ENCODE peak calls at places on chromosome 7, in seven cellular contexts. One of them, this sample, is unnamed.

GRCh38 chr7:55177589-55178261 is 158.9 kb downstream of the EGFR start:
- DNase-seq in adrenal gland: no peak
- DNase-seq in effector memory CD4-positive, alpha-beta T cell: no peak
- DNase-seq in pancreas: peak; percentile 13
- DNase-seq in psoas muscle: no peak
- DNase-seq in CD4-positive, alpha-beta T cell: no peak
- DNase-seq in iPS DF 6.9: no peak
- DNase-seq in this sample: no peak

GRCh38 chr7:40828686-40829085 is 693.9 kb downstream of the SUGCT start:
- DNase-seq in adrenal gland: no peak
- DNase-seq in iPS DF 6.9: no peak
- DNase-seq in effector memory CD4-positive, alpha-beta T cell: no peak
- DNase-seq in CD4-positive, alpha-beta T cell: no peak
- DNase-seq in pancreas: no peak
- DNase-seq in psoas muscle: no peak
- DNase-seq in this sample: no peak

GRCh38 chr7:20559883-20560282 is 55.6 kb upstream of the ABCB5 start:
- DNase-seq in effector memory CD4-positive, alpha-beta T cell: no peak
- DNase-seq in CD4-positive, alpha-beta T cell: no peak
- DNase-seq in psoas muscle: no peak
- DNase-seq in adrenal gland: no peak
- DNase-seq in pancreas: no peak
- DNase-seq in iPS DF 6.9: no peak
- DNase-seq in this sample: no peak

GRCh38 chr7:1531979-1532455 is 1.5 kb downstream of the MAFK start:
- DNase-seq in iPS DF 6.9: no peak
- DNase-seq in CD4-positive, alpha-beta T cell: no peak
- DNase-seq in adrenal gland: peak; percentile 60
- DNase-seq in pancreas: peak; percentile 61
- DNase-seq in effector memory CD4-positive, alpha-beta T cell: no peak
- DNase-seq in psoas muscle: no peak
- DNase-seq in this sample: no peak

GRCh38 chr7:141053626-141054025 is 20.2 kb upstream of the TMEM178B start:
- DNase-seq in effector memory CD4-positive, alpha-beta T cell: peak; percentile 52
- DNase-seq in psoas muscle: no peak
- DNase-seq in pancreas: no peak
- DNase-seq in iPS DF 6.9: no peak
- DNase-seq in CD4-positive, alpha-beta T cell: peak; percentile 41
- DNase-seq in adrenal gland: no peak
- DNase-seq in this sample: no peak

GRCh38 chr7:138243430-138243829 is 167.2 kb downstream of the AKR1D1 start:
- DNase-seq in psoas muscle: no peak
- DNase-seq in adrenal gland: no peak
- DNase-seq in iPS DF 6.9: peak; percentile 97
- DNase-seq in effector memory CD4-positive, alpha-beta T cell: no peak
- DNase-seq in pancreas: peak; percentile 86
- DNase-seq in CD4-positive, alpha-beta T cell: no peak
- DNase-seq in this sample: no peak

GRCh38 chr7:158549176-158549833 is 38.3 kb downstream of the PTPRN2 start:
- DNase-seq in effector memory CD4-positive, alpha-beta T cell: no peak
- DNase-seq in adrenal gland: no peak
- DNase-seq in pancreas: no peak
- DNase-seq in CD4-positive, alpha-beta T cell: no peak
- DNase-seq in psoas muscle: peak; percentile 31
- DNase-seq in iPS DF 6.9: no peak
- DNase-seq in this sample: no peak

GRCh38 chr7:34452363-34452762 is 205.7 kb upstream of the NPSR1 start:
- DNase-seq in iPS DF 6.9: no peak
- DNase-seq in pancreas: no peak
- DNase-seq in CD4-positive, alpha-beta T cell: no peak
- DNase-seq in effector memory CD4-positive, alpha-beta T cell: no peak
- DNase-seq in adrenal gland: no peak
- DNase-seq in psoas muscle: no peak
- DNase-seq in this sample: no peak

GRCh38 chr7:150751702-150752101 is 14.5 kb downstream of the GIMAP5 start:
- DNase-seq in adrenal gland: no peak
- DNase-seq in pancreas: no peak
- DNase-seq in iPS DF 6.9: no peak
- DNase-seq in effector memory CD4-positive, alpha-beta T cell: no peak
- DNase-seq in psoas muscle: no peak
- DNase-seq in CD4-positive, alpha-beta T cell: no peak
- DNase-seq in this sample: no peak

GRCh38 chr7:29797112-29797944 is 9.0 kb upstream of the WIPF3 start:
- DNase-seq in adrenal gland: no peak
- DNase-seq in psoas muscle: no peak
- DNase-seq in iPS DF 6.9: no peak
- DNase-seq in pancreas: no peak
- DNase-seq in CD4-positive, alpha-beta T cell: no peak
- DNase-seq in effector memory CD4-positive, alpha-beta T cell: no peak
- DNase-seq in this sample: no peak

GRCh38 chr7:39271386-39271785 is 293.7 kb downstream of the POU6F2 start:
- DNase-seq in psoas muscle: peak; percentile 14
- DNase-seq in CD4-positive, alpha-beta T cell: no peak
- DNase-seq in adrenal gland: peak; percentile 29
- DNase-seq in iPS DF 6.9: no peak
- DNase-seq in pancreas: peak; percentile 28
- DNase-seq in effector memory CD4-positive, alpha-beta T cell: no peak
- DNase-seq in this sample: peak; percentile 19

GRCh38 chr7:101179117-101179779 is 845 bp downstream of the NAT16 start:
- DNase-seq in CD4-positive, alpha-beta T cell: no peak
- DNase-seq in psoas muscle: no peak
- DNase-seq in effector memory CD4-positive, alpha-beta T cell: no peak
- DNase-seq in pancreas: no peak
- DNase-seq in adrenal gland: no peak
- DNase-seq in iPS DF 6.9: no peak
- DNase-seq in this sample: no peak

GRCh38 chr7:66296555-66296954 is 91.4 kb downstream of the TPST1 start:
- DNase-seq in effector memory CD4-positive, alpha-beta T cell: no peak
- DNase-seq in pancreas: no peak
- DNase-seq in iPS DF 6.9: no peak
- DNase-seq in adrenal gland: no peak
- DNase-seq in psoas muscle: no peak
- DNase-seq in CD4-positive, alpha-beta T cell: no peak
- DNase-seq in this sample: no peak

GRCh38 chr7:39567294-39567693 is 1.1 kb downstream of the YAE1 start:
- DNase-seq in iPS DF 6.9: no peak
- DNase-seq in effector memory CD4-positive, alpha-beta T cell: no peak
- DNase-seq in adrenal gland: no peak
- DNase-seq in psoas muscle: no peak
- DNase-seq in CD4-positive, alpha-beta T cell: no peak
- DNase-seq in pancreas: no peak
- DNase-seq in this sample: no peak

GRCh38 chr7:135763261-135763660 is 14.6 kb upstream of the FAM180A start:
- DNase-seq in CD4-positive, alpha-beta T cell: no peak
- DNase-seq in iPS DF 6.9: no peak
- DNase-seq in pancreas: no peak
- DNase-seq in adrenal gland: no peak
- DNase-seq in effector memory CD4-positive, alpha-beta T cell: no peak
- DNase-seq in psoas muscle: no peak
- DNase-seq in this sample: no peak

GRCh38 chr7:20778063-20778721 is 8.5 kb downstream of the SP8 start:
- DNase-seq in effector memory CD4-positive, alpha-beta T cell: no peak
- DNase-seq in psoas muscle: peak; percentile 16
- DNase-seq in adrenal gland: no peak
- DNase-seq in pancreas: no peak
- DNase-seq in CD4-positive, alpha-beta T cell: no peak
- DNase-seq in iPS DF 6.9: no peak
- DNase-seq in this sample: no peak

GRCh38 chr7:127884066-127884559 is 147.1 kb downstream of the LRRC4 start:
- DNase-seq in iPS DF 6.9: no peak
- DNase-seq in effector memory CD4-positive, alpha-beta T cell: no peak
- DNase-seq in adrenal gland: no peak
- DNase-seq in pancreas: no peak
- DNase-seq in CD4-positive, alpha-beta T cell: no peak
- DNase-seq in psoas muscle: no peak
- DNase-seq in this sample: no peak

GRCh38 chr7:101942603-101943210 is 125.3 kb downstream of the CUX1 start:
- DNase-seq in iPS DF 6.9: no peak
- DNase-seq in effector memory CD4-positive, alpha-beta T cell: no peak
- DNase-seq in CD4-positive, alpha-beta T cell: no peak
- DNase-seq in adrenal gland: no peak
- DNase-seq in pancreas: no peak
- DNase-seq in psoas muscle: no peak
- DNase-seq in this sample: no peak

GRCh38 chr7:136386876-136387275 is 409.7 kb upstream of the MTPN start:
- DNase-seq in psoas muscle: no peak
- DNase-seq in pancreas: no peak
- DNase-seq in adrenal gland: no peak
- DNase-seq in iPS DF 6.9: no peak
- DNase-seq in effector memory CD4-positive, alpha-beta T cell: no peak
- DNase-seq in CD4-positive, alpha-beta T cell: no peak
- DNase-seq in this sample: no peak

DNA sequence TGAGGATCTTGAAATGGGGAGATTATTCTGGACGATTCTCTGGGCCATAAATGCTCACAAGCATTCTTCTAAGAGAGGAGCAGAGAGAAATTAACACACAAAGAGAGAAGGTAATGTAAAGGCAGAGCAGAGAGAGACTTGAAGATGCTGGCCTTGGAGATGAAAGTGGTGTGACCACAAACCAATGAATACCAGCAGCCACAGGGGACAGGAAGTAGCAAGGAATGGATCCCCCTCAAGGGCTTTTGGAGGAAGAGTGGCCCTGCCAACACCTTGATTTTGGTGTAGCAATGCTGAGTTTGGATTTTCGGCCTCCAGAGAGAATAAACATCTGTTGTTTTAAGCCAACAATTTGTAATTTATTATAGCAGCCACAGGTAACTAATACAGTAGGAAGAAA is 1155.6 kb downstream of the TYW1 start:
- DNase-seq in pancreas: no peak
- DNase-seq in CD4-positive, alpha-beta T cell: no peak
- DNase-seq in psoas muscle: no peak
- DNase-seq in iPS DF 6.9: no peak
- DNase-seq in effector memory CD4-positive, alpha-beta T cell: no peak
- DNase-seq in adrenal gland: no peak
- DNase-seq in this sample: no peak
- H3K9me3 ChIP-seq in pancreas: no peaks in the 10 kb centered on the region
- H3K9me3 ChIP-seq in CD4-positive, alpha-beta T cell: peaks cover 7% of the 10 kb centered on the region
- H3K9me3 ChIP-seq in psoas muscle: no peaks in the 10 kb centered on the region
- H3K9me3 ChIP-seq in iPS DF 6.9: peaks cover 6% of the 10 kb centered on the region
- H3K9me3 ChIP-seq in effector memory CD4-positive, alpha-beta T cell: no peaks in the 10 kb centered on the region
- H3K9me3 ChIP-seq in adrenal gland: no peaks in the 10 kb centered on the region
- H3K9me3 ChIP-seq in this sample: no peaks in the 10 kb centered on the region

GRCh38 chr7:23002698-23003097 is 11.2 kb downstream of the HYCC1 start:
- DNase-seq in adrenal gland: no peak
- DNase-seq in psoas muscle: no peak
- DNase-seq in CD4-positive, alpha-beta T cell: no peak
- DNase-seq in pancreas: no peak
- DNase-seq in iPS DF 6.9: no peak
- DNase-seq in effector memory CD4-positive, alpha-beta T cell: no peak
- DNase-seq in this sample: no peak
- H3K9me3 ChIP-seq in adrenal gland: no peaks in the 10 kb centered on the region
- H3K9me3 ChIP-seq in psoas muscle: no peaks in the 10 kb centered on the region
- H3K9me3 ChIP-seq in CD4-positive, alpha-beta T cell: no peaks in the 10 kb centered on the region
- H3K9me3 ChIP-seq in pancreas: no peaks in the 10 kb centered on the region
- H3K9me3 ChIP-seq in iPS DF 6.9: no peaks in the 10 kb centered on the region
- H3K9me3 ChIP-seq in effector memory CD4-positive, alpha-beta T cell: no peaks in the 10 kb centered on the region
- H3K9me3 ChIP-seq in this sample: no peaks in the 10 kb centered on the region

GRCh38 chr7:114190387-114190786 is 224.2 kb upstream of the FOXP2 start:
- DNase-seq in effector memory CD4-positive, alpha-beta T cell: no peak
- DNase-seq in iPS DF 6.9: no peak
- DNase-seq in CD4-positive, alpha-beta T cell: no peak
- DNase-seq in psoas muscle: no peak
- DNase-seq in pancreas: no peak
- DNase-seq in adrenal gland: no peak
- DNase-seq in this sample: no peak
- H3K9me3 ChIP-seq in effector memory CD4-positive, alpha-beta T cell: no peaks in the 10 kb centered on the region
- H3K9me3 ChIP-seq in iPS DF 6.9: no peaks in the 10 kb centered on the region
- H3K9me3 ChIP-seq in CD4-positive, alpha-beta T cell: no peaks in the 10 kb centered on the region
- H3K9me3 ChIP-seq in psoas muscle: no peaks in the 10 kb centered on the region
- H3K9me3 ChIP-seq in pancreas: no peaks in the 10 kb centered on the region
- H3K9me3 ChIP-seq in adrenal gland: no peaks in the 10 kb centered on the region
- H3K9me3 ChIP-seq in this sample: no peaks in the 10 kb centered on the region

GRCh38 chr7:47559306-47560220 is 22.3 kb downstream of the TNS3 start:
- DNase-seq in CD4-positive, alpha-beta T cell: no peak
- DNase-seq in adrenal gland: no peak
- DNase-seq in psoas muscle: no peak
- DNase-seq in effector memory CD4-positive, alpha-beta T cell: no peak
- DNase-seq in pancreas: no peak
- DNase-seq in iPS DF 6.9: no peak
- DNase-seq in this sample: no peak
- H3K9me3 ChIP-seq in CD4-positive, alpha-beta T cell: no peaks in the 10 kb centered on the region
- H3K9me3 ChIP-seq in adrenal gland: no peaks in the 10 kb centered on the region
- H3K9me3 ChIP-seq in psoas muscle: no peaks in the 10 kb centered on the region
- H3K9me3 ChIP-seq in effector memory CD4-positive, alpha-beta T cell: no peaks in the 10 kb centered on the region
- H3K9me3 ChIP-seq in pancreas: no peaks in the 10 kb centered on the region
- H3K9me3 ChIP-seq in iPS DF 6.9: no peaks in the 10 kb centered on the region
- H3K9me3 ChIP-seq in this sample: no peaks in the 10 kb centered on the region

GRCh38 chr7:4025211-4025610 is 656.9 kb upstream of the FOXK1 start:
- DNase-seq in effector memory CD4-positive, alpha-beta T cell: no peak
- DNase-seq in iPS DF 6.9: no peak
- DNase-seq in CD4-positive, alpha-beta T cell: no peak
- DNase-seq in psoas muscle: no peak
- DNase-seq in adrenal gland: no peak
- DNase-seq in pancreas: no peak
- DNase-seq in this sample: no peak

GRCh38 chr7:4023502-4023901 is 658.6 kb upstream of the FOXK1 start:
- DNase-seq in effector memory CD4-positive, alpha-beta T cell: no peak
- DNase-seq in adrenal gland: no peak
- DNase-seq in CD4-positive, alpha-beta T cell: no peak
- DNase-seq in psoas muscle: no peak
- DNase-seq in pancreas: no peak
- DNase-seq in iPS DF 6.9: no peak
- DNase-seq in this sample: no peak

GRCh38 chr7:4025694-4026615 is 656.1 kb upstream of the FOXK1 start:
- DNase-seq in iPS DF 6.9: no peak
- DNase-seq in pancreas: no peak
- DNase-seq in CD4-positive, alpha-beta T cell: no peak
- DNase-seq in psoas muscle: no peak
- DNase-seq in adrenal gland: no peak
- DNase-seq in effector memory CD4-positive, alpha-beta T cell: no peak
- DNase-seq in this sample: no peak

GRCh38 chr7:4021413-4021812 is 660.7 kb upstream of the FOXK1 start:
- DNase-seq in psoas muscle: no peak
- DNase-seq in effector memory CD4-positive, alpha-beta T cell: no peak
- DNase-seq in adrenal gland: no peak
- DNase-seq in pancreas: no peak
- DNase-seq in iPS DF 6.9: no peak
- DNase-seq in CD4-positive, alpha-beta T cell: no peak
- DNase-seq in this sample: no peak

DNA sequence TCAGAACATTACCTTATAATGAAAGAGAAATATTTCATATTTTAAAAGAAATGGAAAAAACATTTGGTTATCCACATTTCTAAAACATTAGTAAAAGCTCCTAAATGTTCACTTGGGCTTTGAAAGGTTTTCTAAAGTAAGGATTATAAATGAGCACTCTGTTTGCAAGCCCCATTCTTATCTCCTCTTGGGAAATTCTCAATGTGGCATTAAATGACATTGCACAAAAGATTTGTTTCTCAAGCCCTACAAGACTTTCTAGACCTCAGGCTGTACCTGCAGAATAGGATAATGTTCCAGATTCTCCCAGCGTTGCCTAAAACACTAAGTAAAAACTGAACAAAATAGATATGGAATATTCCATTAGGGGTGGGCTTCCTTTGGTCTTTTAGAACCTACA is 658.0 kb upstream of the FOXK1 start:
- DNase-seq in adrenal gland: no peak
- DNase-seq in CD4-positive, alpha-beta T cell: no peak
- DNase-seq in effector memory CD4-positive, alpha-beta T cell: no peak
- DNase-seq in pancreas: no peak
- DNase-seq in iPS DF 6.9: no peak
- DNase-seq in psoas muscle: no peak
- DNase-seq in this sample: no peak
- H3K9me3 ChIP-seq in adrenal gland: no peaks in the 10 kb centered on the region
- H3K9me3 ChIP-seq in CD4-positive, alpha-beta T cell: peaks cover 2% of the 10 kb centered on the region
- H3K9me3 ChIP-seq in effector memory CD4-positive, alpha-beta T cell: no peaks in the 10 kb centered on the region
- H3K9me3 ChIP-seq in pancreas: no peaks in the 10 kb centered on the region
- H3K9me3 ChIP-seq in iPS DF 6.9: no peaks in the 10 kb centered on the region
- H3K9me3 ChIP-seq in psoas muscle: no peaks in the 10 kb centered on the region
- H3K9me3 ChIP-seq in this sample: no peaks in the 10 kb centered on the region